ENCODE peak calls at places on chromosomes 6 and 20, in eight cellular contexts. J is activated naive CD8-positive, alpha-beta T cell treated with anti-CD3 and anti-CD28 coated beads, Interleukin-2, amount 50 U/mL, for 16 hours; P is GM03348; F is AG09319; S is ELF-1; X is lung microvascular endothelial cell; H is NCI-H1694 treated with DMSO at 0.1 percent for 48 hours; A is MM.1S. C is an unnamed sample.

GRCh38 chr6:42704251-42704936 is 18.0 kb downstream of the PRPH2 start:
- DNase-seq in F (no peak), H (no peak), J (no peak), S (peak; percentile 77), A (no peak), P (no peak), X (no peak), C (no peak)

GRCh38 chr6:11356404-11357155 is 124.1 kb upstream of the NEDD9 start:
- DNase-seq in S (no peak), H (no peak), A (no peak), X (no peak), F (no peak), J (no peak), P (no peak), C (no peak)

GRCh38 chr6:79697430-79697829 is 66.3 kb downstream of the SH3BGRL2 start:
- DNase-seq in H (no peak), J (no peak), F (no peak), A (no peak), P (no peak), X (no peak), S (no peak), C (no peak)

GRCh38 chr6:154537486-154537885 is 27.0 kb upstream of the CNKSR3 start:
- DNase-seq in P (no peak), X (no peak), F (no peak), J (no peak), A (no peak), S (peak; percentile 50), H (no peak), C (peak; percentile 38)

GRCh38 chr20:59802471-59803221 is 130.8 kb downstream of the SYCP2 start:
- DNase-seq in A (no peak), P (no peak), J (no peak), H (no peak), X (no peak), F (no peak), S (no peak), C (no peak)

GRCh38 chr6:38625191-38625590 is 14.5 kb downstream of the BTBD9 start:
- DNase-seq in X (no peak), A (no peak), P (no peak), F (no peak), S (no peak), H (no peak), J (no peak), C (no peak)

GRCh38 chr6:45757443-45758121 is 258.1 kb downstream of the CLIC5 start:
- DNase-seq in A (no peak), P (peak; percentile 56), S (no peak), J (no peak), X (no peak), F (peak; percentile 38), H (no peak), C (no peak)

GRCh38 chr20:36847009-36847709 is 28.8 kb upstream of the TLDC2 start:
- DNase-seq in P (peak; percentile 85), J (no peak), F (peak; percentile 65), H (no peak), S (peak; percentile 89), X (no peak), A (no peak), C (no peak)

GRCh38 chr6:30954631-30955366 is 14.0 kb downstream of the MUCL3 start:
- DNase-seq in P (no peak), J (no peak), X (no peak), A (no peak), S (no peak), F (no peak), H (no peak), C (no peak)

GRCh38 chr6:16139541-16139940 is 10.7 kb downstream of the MYLIP start:
- DNase-seq in S (no peak), H (no peak), P (no peak), F (no peak), A (no peak), X (no peak), J (no peak), C (no peak)

GRCh38 chr20:31684153-31685003 is 38.3 kb downstream of the BCL2L1 start:
- DNase-seq in J (no peak), P (no peak), A (peak; percentile 54), S (no peak), F (no peak), H (no peak), X (no peak), C (no peak)

GRCh38 chr6:37010402-37010892 is 5.0 kb downstream of the FGD2 start:
- DNase-seq in S (no peak), A (no peak), H (no peak), F (no peak), X (no peak), J (no peak), P (no peak), C (no peak)

GRCh38 chr6:45175272-45175671 is 152.9 kb upstream of the RUNX2 start:
- DNase-seq in X (no peak), F (no peak), S (no peak), P (no peak), J (no peak), H (no peak), A (no peak), C (no peak)

GRCh38 chr6:56155634-56156141 is 91.7 kb downstream of the COL21A1 start:
- DNase-seq in F (no peak), A (no peak), H (no peak), S (no peak), P (no peak), J (no peak), X (no peak), C (no peak)

GRCh38 chr6:26657268-26657667 is 2.3 kb downstream of the ZNF322 start:
- DNase-seq in F (no peak), J (no peak), H (no peak), X (no peak), A (no peak), P (no peak), S (no peak), C (no peak)

GRCh38 chr6:168060521-168060931 is 18.5 kb downstream of the FRMD1 start:
- DNase-seq in H (no peak), A (no peak), S (peak; percentile 82), F (peak; percentile 4), P (peak; percentile 69), J (no peak), X (peak; percentile 19), C (peak; percentile 96)

GRCh38 chr20:10861086-10861485 is 187.3 kb upstream of the JAG1 start:
- DNase-seq in F (peak; percentile 64), S (no peak), A (no peak), P (no peak), H (no peak), J (no peak), X (no peak), C (no peak)

GRCh38 chr20:58647814-58648501 is 3.1 kb upstream of the STX16 start:
- DNase-seq in J (no peak), X (no peak), F (no peak), A (no peak), H (no peak), P (peak; percentile 85), S (no peak), C (no peak)

GRCh38 chr6:112286010-112286409 is 31.6 kb upstream of the LAMA4 start:
- DNase-seq in P (no peak), A (no peak), S (no peak), F (no peak), X (no peak), J (no peak), H (no peak), C (no peak)

GRCh38 chr20:44643596-44644383 is 7.7 kb downstream of the ADA start:
- DNase-seq in H (no peak), A (peak; percentile 20), P (peak; percentile 72), J (no peak), F (no peak), S (peak; percentile 88), X (peak; percentile 99), C (no peak)

GRCh38 chr6:3277851-3278416 is 19.2 kb downstream of the PSMG4 start:
- DNase-seq in P (no peak), H (no peak), J (no peak), S (no peak), A (no peak), X (no peak), F (no peak), C (no peak)

GRCh38 chr6:4125933-4126864 is 9.2 kb downstream of the ECI2 start:
- DNase-seq in S (no peak), J (no peak), X (peak; percentile 53), A (no peak), H (no peak), F (peak; percentile 53), P (peak; percentile 81), C (peak; percentile 31)

GRCh38 chr6:117418320-117418719 is 7.4 kb downstream of the ROS1 start:
- DNase-seq in J (no peak), S (no peak), F (no peak), X (no peak), P (no peak), A (no peak), H (no peak), C (no peak)

GRCh38 chr6:89044988-89045387 is 35.6 kb upstream of the PNRC1 start:
- DNase-seq in A (no peak), P (no peak), F (no peak), H (no peak), J (no peak), S (peak; percentile 34), X (no peak), C (no peak)

GRCh38 chr6:27545271-27546046 is 72.6 kb upstream of the ZNF184 start:
- DNase-seq in P (no peak), X (peak; percentile 42), F (no peak), H (no peak), S (peak; percentile 95), A (no peak), J (no peak), C (peak; percentile 25)

GRCh38 chr20:7930386-7930785 is 9.9 kb downstream of the HAO1 start:
- DNase-seq in H (no peak), A (no peak), F (no peak), J (no peak), S (no peak), X (no peak), P (no peak), C (no peak)

GRCh38 chr6:109093732-109094131 is 914 bp downstream of the SESN1 start:
- DNase-seq in S (no peak), F (no peak), P (peak; percentile 6), A (no peak), X (peak; percentile 10), H (no peak), J (no peak), C (no peak)

GRCh38 chr20:53870426-53871199 is 199.8 kb downstream of the BCAS1 start:
- DNase-seq in J (no peak), H (no peak), S (peak; percentile 37), A (peak; percentile 22), X (no peak), F (no peak), P (no peak), C (no peak)

C was measured in HuH-7.